ENCODE peak calls at places on chromosomes 13 and 19, in seven cellular contexts. One of them, this sample, is unnamed.
A peak's percentile ranks its signal among the peaks of the same experiment; 100 is the strongest.

GRCh38 chr13:51643114-51643881 is 59.0 kb downstream of the WDFY2 start:
- DNase-seq in GF-D8: no peak
- DNase-seq in iris pigment epithelial cell: peak; percentile 89
- DNase-seq in effector CD4-positive, alpha-beta T cell: no peak
- DNase-seq in CD4-positive, alpha-beta memory T cell: no peak
- DNase-seq in lung: no peak
- DNase-seq in mammary epithelial cell: peak; percentile 86
- DNase-seq in this sample: no peak

GRCh38 chr13:113649212-113649611 is 8.8 kb downstream of the ATP4B start:
- DNase-seq in effector CD4-positive, alpha-beta T cell: no peak
- DNase-seq in mammary epithelial cell: no peak
- DNase-seq in lung: no peak
- DNase-seq in CD4-positive, alpha-beta memory T cell: no peak
- DNase-seq in iris pigment epithelial cell: no peak
- DNase-seq in GF-D8: no peak
- DNase-seq in this sample: no peak

GRCh38 chr19:33509774-33510173 is 11.8 kb downstream of the PEPD start:
- DNase-seq in mammary epithelial cell: no peak
- DNase-seq in GF-D8: no peak
- DNase-seq in iris pigment epithelial cell: no peak
- DNase-seq in CD4-positive, alpha-beta memory T cell: no peak
- DNase-seq in lung: no peak
- DNase-seq in effector CD4-positive, alpha-beta T cell: no peak
- DNase-seq in this sample: no peak

GRCh38 chr13:113506025-113506685 is 15.6 kb upstream of the DCUN1D2 start:
- DNase-seq in mammary epithelial cell: no peak
- DNase-seq in GF-D8: peak; percentile 50
- DNase-seq in iris pigment epithelial cell: no peak
- DNase-seq in CD4-positive, alpha-beta memory T cell: no peak
- DNase-seq in effector CD4-positive, alpha-beta T cell: no peak
- DNase-seq in lung: no peak
- DNase-seq in this sample: no peak

GRCh38 chr13:60032836-60033235 is 130.9 kb downstream of the DIAPH3 start:
- DNase-seq in CD4-positive, alpha-beta memory T cell: no peak
- DNase-seq in effector CD4-positive, alpha-beta T cell: no peak
- DNase-seq in iris pigment epithelial cell: no peak
- DNase-seq in GF-D8: no peak
- DNase-seq in lung: no peak
- DNase-seq in mammary epithelial cell: no peak
- DNase-seq in this sample: no peak

GRCh38 chr19:55460670-55461258 is 678 bp downstream of the ISOC2 start:
- DNase-seq in CD4-positive, alpha-beta memory T cell: no peak
- DNase-seq in iris pigment epithelial cell: peak; percentile 83
- DNase-seq in GF-D8: peak; percentile 22
- DNase-seq in lung: peak; percentile 78
- DNase-seq in mammary epithelial cell: peak; percentile 42
- DNase-seq in effector CD4-positive, alpha-beta T cell: no peak
- DNase-seq in this sample: no peak

GRCh38 chr19:49133621-49134454 is 14.5 kb downstream of the PPFIA3 start:
- DNase-seq in mammary epithelial cell: no peak
- DNase-seq in lung: peak; percentile 78
- DNase-seq in GF-D8: no peak
- DNase-seq in effector CD4-positive, alpha-beta T cell: no peak
- DNase-seq in CD4-positive, alpha-beta memory T cell: peak; percentile 34
- DNase-seq in iris pigment epithelial cell: peak; percentile 48
- DNase-seq in this sample: no peak

GRCh38 chr13:43431279-43431678 is 355.5 kb downstream of the ENOX1 start:
- DNase-seq in GF-D8: no peak
- DNase-seq in CD4-positive, alpha-beta memory T cell: no peak
- DNase-seq in lung: no peak
- DNase-seq in iris pigment epithelial cell: no peak
- DNase-seq in effector CD4-positive, alpha-beta T cell: no peak
- DNase-seq in mammary epithelial cell: peak; percentile 0
- DNase-seq in this sample: no peak

GRCh38 chr13:98674968-98675528 is 77.4 kb downstream of the SLC15A1 start:
- DNase-seq in lung: no peak
- DNase-seq in mammary epithelial cell: no peak
- DNase-seq in CD4-positive, alpha-beta memory T cell: no peak
- DNase-seq in iris pigment epithelial cell: no peak
- DNase-seq in GF-D8: no peak
- DNase-seq in effector CD4-positive, alpha-beta T cell: no peak
- DNase-seq in this sample: no peak

GRCh38 chr13:99484405-99484981 is 16.8 kb upstream of the TM9SF2 start:
- DNase-seq in iris pigment epithelial cell: peak; percentile 98
- DNase-seq in GF-D8: peak; percentile 93
- DNase-seq in lung: no peak
- DNase-seq in effector CD4-positive, alpha-beta T cell: no peak
- DNase-seq in CD4-positive, alpha-beta memory T cell: peak; percentile 33
- DNase-seq in mammary epithelial cell: peak; percentile 93
- DNase-seq in this sample: peak; percentile 98

GRCh38 chr19:15672580-15673175 is at the start of gene CYP4F12:
- DNase-seq in effector CD4-positive, alpha-beta T cell: no peak
- DNase-seq in lung: peak; percentile 73
- DNase-seq in CD4-positive, alpha-beta memory T cell: peak; percentile 27
- DNase-seq in GF-D8: no peak
- DNase-seq in mammary epithelial cell: peak; percentile 33
- DNase-seq in iris pigment epithelial cell: peak; percentile 9
- DNase-seq in this sample: no peak

GRCh38 chr19:41421973-41422372 is 5.2 kb downstream of the B3GNT8 start:
- DNase-seq in effector CD4-positive, alpha-beta T cell: no peak
- DNase-seq in mammary epithelial cell: no peak
- DNase-seq in GF-D8: no peak
- DNase-seq in iris pigment epithelial cell: no peak
- DNase-seq in CD4-positive, alpha-beta memory T cell: no peak
- DNase-seq in lung: no peak
- DNase-seq in this sample: no peak

GRCh38 chr19:29326849-29327840 is 114.2 kb upstream of the UQCRFS1 start:
- DNase-seq in iris pigment epithelial cell: no peak
- DNase-seq in mammary epithelial cell: no peak
- DNase-seq in CD4-positive, alpha-beta memory T cell: no peak
- DNase-seq in lung: no peak
- DNase-seq in GF-D8: no peak
- DNase-seq in effector CD4-positive, alpha-beta T cell: no peak
- DNase-seq in this sample: no peak

GRCh38 chr13:52158629-52159158 is 703 bp downstream of the NEK3 start:
- DNase-seq in GF-D8: no peak
- DNase-seq in mammary epithelial cell: peak; percentile 16
- DNase-seq in effector CD4-positive, alpha-beta T cell: no peak
- DNase-seq in iris pigment epithelial cell: peak; percentile 46
- DNase-seq in CD4-positive, alpha-beta memory T cell: no peak
- DNase-seq in lung: no peak
- DNase-seq in this sample: no peak

GRCh38 chr13:31122544-31123260 is 39.0 kb downstream of the HSPH1 start:
- DNase-seq in effector CD4-positive, alpha-beta T cell: no peak
- DNase-seq in lung: no peak
- DNase-seq in GF-D8: no peak
- DNase-seq in iris pigment epithelial cell: no peak
- DNase-seq in CD4-positive, alpha-beta memory T cell: no peak
- DNase-seq in mammary epithelial cell: no peak
- DNase-seq in this sample: no peak

GRCh38 chr13:29801102-29801501 is 49.3 kb downstream of the UBL3 start:
- DNase-seq in CD4-positive, alpha-beta memory T cell: no peak
- DNase-seq in lung: no peak
- DNase-seq in effector CD4-positive, alpha-beta T cell: no peak
- DNase-seq in GF-D8: no peak
- DNase-seq in mammary epithelial cell: no peak
- DNase-seq in iris pigment epithelial cell: no peak
- DNase-seq in this sample: no peak

GRCh38 chr13:110887955-110888333 is 26.9 kb downstream of the ANKRD10 start:
- DNase-seq in effector CD4-positive, alpha-beta T cell: no peak
- DNase-seq in CD4-positive, alpha-beta memory T cell: no peak
- DNase-seq in mammary epithelial cell: no peak
- DNase-seq in iris pigment epithelial cell: no peak
- DNase-seq in GF-D8: no peak
- DNase-seq in lung: no peak
- DNase-seq in this sample: no peak

GRCh38 chr13:30290812-30291436 is 16.4 kb downstream of the KATNAL1 start:
- DNase-seq in lung: no peak
- DNase-seq in GF-D8: no peak
- DNase-seq in iris pigment epithelial cell: no peak
- DNase-seq in mammary epithelial cell: no peak
- DNase-seq in effector CD4-positive, alpha-beta T cell: no peak
- DNase-seq in CD4-positive, alpha-beta memory T cell: no peak
- DNase-seq in this sample: no peak

GRCh38 chr13:90427322-90428272 is 919.9 kb upstream of the MIR17HG start:
- DNase-seq in mammary epithelial cell: no peak
- DNase-seq in lung: no peak
- DNase-seq in GF-D8: no peak
- DNase-seq in iris pigment epithelial cell: no peak
- DNase-seq in CD4-positive, alpha-beta memory T cell: no peak
- DNase-seq in effector CD4-positive, alpha-beta T cell: no peak
- DNase-seq in this sample: no peak

GRCh38 chr19:13797870-13798269 is 2.6 kb downstream of the ZSWIM4 start:
- DNase-seq in lung: peak; percentile 59
- DNase-seq in mammary epithelial cell: peak; percentile 80
- DNase-seq in CD4-positive, alpha-beta memory T cell: no peak
- DNase-seq in iris pigment epithelial cell: peak; percentile 91
- DNase-seq in GF-D8: no peak
- DNase-seq in effector CD4-positive, alpha-beta T cell: no peak
- DNase-seq in this sample: no peak

GRCh38 chr13:99969934-99970760 is 1.4 kb downstream of the ZIC5 start:
- DNase-seq in effector CD4-positive, alpha-beta T cell: no peak
- DNase-seq in iris pigment epithelial cell: no peak
- DNase-seq in mammary epithelial cell: peak; percentile 27
- DNase-seq in lung: no peak
- DNase-seq in CD4-positive, alpha-beta memory T cell: peak; percentile 54
- DNase-seq in GF-D8: no peak
- DNase-seq in this sample: no peak

GRCh38 chr19:34485831-34486230 is 4.3 kb downstream of the WTIP start:
- DNase-seq in CD4-positive, alpha-beta memory T cell: no peak
- DNase-seq in GF-D8: no peak
- DNase-seq in mammary epithelial cell: no peak
- DNase-seq in effector CD4-positive, alpha-beta T cell: no peak
- DNase-seq in iris pigment epithelial cell: no peak
- DNase-seq in lung: no peak
- DNase-seq in this sample: no peak

GRCh38 chr13:22454586-22454985 is 726.2 kb upstream of the SGCG start:
- DNase-seq in lung: no peak
- DNase-seq in CD4-positive, alpha-beta memory T cell: no peak
- DNase-seq in iris pigment epithelial cell: peak; percentile 9
- DNase-seq in GF-D8: no peak
- DNase-seq in mammary epithelial cell: no peak
- DNase-seq in effector CD4-positive, alpha-beta T cell: no peak
- DNase-seq in this sample: no peak

GRCh38 chr19:52825765-52826164 is 4.3 kb upstream of the ZNF28 start:
- DNase-seq in effector CD4-positive, alpha-beta T cell: no peak
- DNase-seq in iris pigment epithelial cell: no peak
- DNase-seq in mammary epithelial cell: no peak
- DNase-seq in lung: no peak
- DNase-seq in GF-D8: no peak
- DNase-seq in CD4-positive, alpha-beta memory T cell: no peak
- DNase-seq in this sample: no peak

GRCh38 chr19:46586294-46586693 is 14.8 kb upstream of the CALM3 start:
- DNase-seq in effector CD4-positive, alpha-beta T cell: no peak
- DNase-seq in mammary epithelial cell: no peak
- DNase-seq in CD4-positive, alpha-beta memory T cell: no peak
- DNase-seq in iris pigment epithelial cell: no peak
- DNase-seq in GF-D8: no peak
- DNase-seq in lung: no peak
- DNase-seq in this sample: no peak

GRCh38 chr19:47146920-47147319 is 16.3 kb downstream of the SAE1 start:
- DNase-seq in GF-D8: no peak
- DNase-seq in iris pigment epithelial cell: no peak
- DNase-seq in CD4-positive, alpha-beta memory T cell: no peak
- DNase-seq in mammary epithelial cell: no peak
- DNase-seq in lung: no peak
- DNase-seq in effector CD4-positive, alpha-beta T cell: no peak
- DNase-seq in this sample: no peak

GRCh38 chr19:47156861-47157454 is 26.3 kb downstream of the SAE1 start:
- DNase-seq in GF-D8: peak; percentile 58
- DNase-seq in iris pigment epithelial cell: no peak
- DNase-seq in mammary epithelial cell: no peak
- DNase-seq in CD4-positive, alpha-beta memory T cell: peak; percentile 35
- DNase-seq in effector CD4-positive, alpha-beta T cell: no peak
- DNase-seq in lung: no peak
- DNase-seq in this sample: peak; percentile 48

GRCh38 chr13:73060251-73061160 is 1.7 kb downstream of the KLF5 start:
- DNase-seq in mammary epithelial cell: peak; percentile 67
- DNase-seq in lung: no peak
- DNase-seq in CD4-positive, alpha-beta memory T cell: no peak
- DNase-seq in GF-D8: no peak
- DNase-seq in iris pigment epithelial cell: peak; percentile 80
- DNase-seq in effector CD4-positive, alpha-beta T cell: no peak
- DNase-seq in this sample: no peak

This sample was measured in SIG-M5.